ENCODE peak calls at places on chromosomes 2 and 18, in six cellular contexts. H is Right ventricle myocardium inferior; U is GDM1; C is stimulated activated CD4-positive, alpha-beta T cell treated with anti-CD3 and anti-CD28 coated beads, Interleukin-2, amount 100 ng/mL, for 48 hours; O is HuH-7.5; V is epithelial cell of prostate. N is an unnamed sample.

GRCh38 chr2:240818543-240819403 is 1.2 kb downstream of the KIF1A start:
- DNase-seq in V (no peak), C (no peak), H (peak), O (no peak), U (no peak), N (no peak)

GRCh38 chr2:173247156-173247555 is 107.5 kb upstream of the CDCA7 start:
- DNase-seq in U (no peak), C (no peak), H (no peak), V (no peak), O (no peak), N (no peak)

GRCh38 chr2:71545572-71546274 is 92.4 kb downstream of the DYSF start:
- DNase-seq in C (peak), V (no peak), H (no peak), U (peak), O (peak), N (no peak)

GRCh38 chr18:79789091-79789891 is 8.4 kb upstream of the KCNG2 start:
- DNase-seq in V (no peak), H (no peak), C (no peak), U (no peak), O (no peak), N (no peak)

GRCh38 chr2:74119324-74119723 is 28.4 kb downstream of the BOLA3 start:
- DNase-seq in U (no peak), V (no peak), C (no peak), O (no peak), H (no peak), N (no peak)

GRCh38 chr2:42809876-42810125 is 17.4 kb upstream of the HAAO start:
- DNase-seq in V (no peak), U (peak), H (peak), O (peak), C (peak), N (peak)

GRCh38 chr2:180905002-180905401 is 75.4 kb upstream of the UBE2E3 start:
- DNase-seq in O (no peak), V (no peak), H (no peak), C (no peak), U (no peak), N (no peak)

GRCh38 chr18:77065221-77065981 is 67.2 kb downstream of the MBP start:
- DNase-seq in U (peak), H (peak), V (no peak), C (no peak), O (no peak), N (peak)

GRCh38 chr2:134919360-134920210 is 963 bp downstream of the CCNT2 start:
- DNase-seq in O (no peak), V (no peak), H (peak), U (no peak), C (peak), N (peak)

GRCh38 chr18:45666520-45666919 is 51.2 kb downstream of the SLC14A2 start:
- DNase-seq in V (no peak), H (no peak), O (no peak), U (no peak), C (no peak), N (no peak)

GRCh38 chr2:241142593-241142992 is 6.7 kb downstream of the PASK start:
- DNase-seq in O (no peak), V (no peak), U (no peak), C (no peak), H (no peak), N (no peak)

GRCh38 chr2:186629245-186629996 is 39.6 kb downstream of the ITGAV start:
- DNase-seq in U (no peak), O (no peak), H (no peak), C (no peak), V (no peak), N (no peak)

GRCh38 chr2:12642332-12642731 is 74.4 kb upstream of the TRIB2 start:
- DNase-seq in V (no peak), O (no peak), U (no peak), H (no peak), C (no peak), N (no peak)

GRCh38 chr2:173589604-173590277 is 235.1 kb downstream of the CDCA7 start:
- DNase-seq in H (no peak), C (no peak), V (peak), U (no peak), O (no peak), N (no peak)

GRCh38 chr2:29803541-29803940 is 117.8 kb downstream of the ALK start:
- DNase-seq in C (no peak), V (no peak), H (no peak), U (no peak), O (no peak), N (no peak)

GRCh38 chr18:50475538-50476193 is 84.2 kb upstream of the MAPK4 start:
- DNase-seq in C (no peak), U (no peak), H (no peak), O (no peak), V (no peak), N (no peak)

GRCh38 chr2:174967086-174967485 is 38.1 kb downstream of the CHN1 start:
- DNase-seq in C (no peak), V (no peak), U (no peak), H (no peak), O (no peak), N (no peak)

GRCh38 chr2:229914182-229914581 is 7.6 kb downstream of the TRIP12 start:
- DNase-seq in C (no peak), O (no peak), V (no peak), U (no peak), H (no peak), N (no peak)

GRCh38 chr2:63742592-63742991 is 99.1 kb upstream of the UGP2 start:
- DNase-seq in U (no peak), C (no peak), O (no peak), V (no peak), H (no peak), N (no peak)

GRCh38 chr18:57437782-57438668 is 2.9 kb downstream of the ONECUT2 start:
- DNase-seq in H (no peak), U (peak), V (no peak), C (peak), O (peak), N (peak)

GRCh38 chr18:23526516-23527063 is 23.3 kb downstream of the RMC1 start:
- DNase-seq in H (no peak), U (no peak), C (no peak), O (no peak), V (no peak), N (no peak)

GRCh38 chr2:10331702-10332401 is 29.1 kb downstream of the HPCAL1 start:
- DNase-seq in C (peak), V (no peak), U (peak), O (no peak), H (peak), N (no peak)

GRCh38 chr2:85135066-85135914 is 2.1 kb downstream of the TCF7L1 start:
- DNase-seq in V (no peak), U (no peak), C (no peak), O (no peak), H (no peak), N (no peak)

GRCh38 chr2:187150667-187151066 is 297.4 kb downstream of the CALCRL start:
- DNase-seq in U (no peak), O (no peak), V (no peak), H (no peak), C (no peak), N (no peak)

GRCh38 chr2:27261241-27261925 is 1.5 kb downstream of the SLC30A3 start:
- DNase-seq in C (no peak), O (no peak), U (no peak), H (no peak), V (no peak), N (no peak)

GRCh38 chr2:96159084-96159830 is 14.0 kb upstream of the DUSP2 start:
- DNase-seq in H (peak), V (no peak), O (no peak), U (no peak), C (no peak), N (peak)

GRCh38 chr18:8858888-8859511 is 153.6 kb downstream of the MTCL1 start:
- DNase-seq in C (no peak), V (peak), O (no peak), U (no peak), H (no peak), N (no peak)

GRCh38 chr2:27211943-27212625 is at the start of the genes ATRAID and SLC5A6:
- DNase-seq in O (peak), H (peak), C (peak), U (peak), V (peak), N (peak)

GRCh38 chr2:232237460-232237859 is 141.1 kb upstream of the ALPP start:
- DNase-seq in H (no peak), U (no peak), V (no peak), C (no peak), O (no peak), N (no peak)

GRCh38 chr2:216283038-216283900 is 89.0 kb downstream of the MARCHF4 start:
- DNase-seq in H (no peak), O (peak), U (no peak), C (peak), V (no peak), N (no peak)

GRCh38 chr2:221346411-221346810 is 225.7 kb downstream of the EPHA4 start:
- DNase-seq in C (no peak), U (no peak), V (no peak), O (no peak), H (no peak), N (no peak)

GRCh38 chr2:48715042-48715899 is 40.3 kb downstream of the LHCGR start:
- DNase-seq in C (no peak), O (no peak), H (no peak), U (no peak), V (peak), N (peak)

GRCh38 chr2:100791294-100791935 is 28.5 kb upstream of the NPAS2 start:
- DNase-seq in V (no peak), C (no peak), O (peak), H (no peak), U (no peak), N (no peak)

GRCh38 chr2:216633616-216634316 is 546 bp downstream of the IGFBP2 start:
- DNase-seq in H (no peak), U (no peak), V (no peak), O (peak), C (no peak), N (peak)

GRCh38 chr2:96262306-96262705 is 3.5 kb downstream of the TMEM127 start:
- DNase-seq in U (no peak), V (no peak), H (no peak), C (no peak), O (no peak), N (no peak)

GRCh38 chr18:35178260-35178659 is 62.6 kb upstream of the ZNF397 start:
- DNase-seq in O (no peak), H (no peak), C (no peak), U (no peak), V (peak), N (no peak)

GRCh38 chr2:80529466-80530165 is 225.1 kb upstream of the LRRTM1 start:
- DNase-seq in H (no peak), O (no peak), C (no peak), V (no peak), U (no peak), N (no peak)

GRCh38 chr2:168470188-168470879 is 14.3 kb downstream of the CERS6 start:
- DNase-seq in C (no peak), O (no peak), V (no peak), H (no peak), U (no peak), N (no peak)

N was measured in Right ventricle myocardium superior.